ENCODE peak calls at places on chromosomes 4 and X, in eight cellular contexts. One of them, this sample, is unnamed.

GRCh38 chr4:13989496-13989895 is 362.0 kb upstream of the BOD1L1 start:
- DNase-seq in MCF 10A: peak; percentile 73
- DNase-seq in stimulated activated CD4-positive, alpha-beta T cell treated with anti-CD3 and anti-CD28 coated beads, Interleukin-4, amount 100 ng/mL, for 4 hours: no peak
- DNase-seq in omental fat pad: no peak
- DNase-seq in cardiac muscle cell: no peak
- DNase-seq in BE2C: no peak
- DNase-seq in activated T-cell treated with anti-CD3 and anti-CD28 coated beads for 48 hours: no peak
- DNase-seq in kidney glomerular epithelial cell: no peak
- DNase-seq in this sample: no peak

GRCh38 chrX:23246001-23246400 is 88.6 kb upstream of the PTCHD1 start:
- DNase-seq in MCF 10A: peak; percentile 29
- DNase-seq in stimulated activated CD4-positive, alpha-beta T cell treated with anti-CD3 and anti-CD28 coated beads, Interleukin-4, amount 100 ng/mL, for 4 hours: no peak
- DNase-seq in omental fat pad: no peak
- DNase-seq in cardiac muscle cell: no peak
- DNase-seq in BE2C: no peak
- DNase-seq in activated T-cell treated with anti-CD3 and anti-CD28 coated beads for 48 hours: no peak
- DNase-seq in kidney glomerular epithelial cell: no peak
- DNase-seq in this sample: no peak

GRCh38 chrX:39519213-39519544 is 578.6 kb downstream of the BCOR start:
- DNase-seq in MCF 10A: no peak
- DNase-seq in stimulated activated CD4-positive, alpha-beta T cell treated with anti-CD3 and anti-CD28 coated beads, Interleukin-4, amount 100 ng/mL, for 4 hours: no peak
- DNase-seq in omental fat pad: no peak
- DNase-seq in cardiac muscle cell: peak; percentile 61
- DNase-seq in BE2C: peak; percentile 41
- DNase-seq in activated T-cell treated with anti-CD3 and anti-CD28 coated beads for 48 hours: no peak
- DNase-seq in kidney glomerular epithelial cell: no peak
- DNase-seq in this sample: no peak

GRCh38 chr4:19575959-19576358 is 675.7 kb upstream of the SLIT2 start:
- DNase-seq in MCF 10A: no peak
- DNase-seq in stimulated activated CD4-positive, alpha-beta T cell treated with anti-CD3 and anti-CD28 coated beads, Interleukin-4, amount 100 ng/mL, for 4 hours: no peak
- DNase-seq in omental fat pad: no peak
- DNase-seq in cardiac muscle cell: no peak
- DNase-seq in BE2C: no peak
- DNase-seq in activated T-cell treated with anti-CD3 and anti-CD28 coated beads for 48 hours: no peak
- DNase-seq in kidney glomerular epithelial cell: no peak
- DNase-seq in this sample: no peak

GRCh38 chr4:182978152-182978827 is 61.1 kb upstream of the DCTD start:
- DNase-seq in MCF 10A: no peak
- DNase-seq in stimulated activated CD4-positive, alpha-beta T cell treated with anti-CD3 and anti-CD28 coated beads, Interleukin-4, amount 100 ng/mL, for 4 hours: no peak
- DNase-seq in omental fat pad: no peak
- DNase-seq in cardiac muscle cell: no peak
- DNase-seq in BE2C: peak; percentile 44
- DNase-seq in activated T-cell treated with anti-CD3 and anti-CD28 coated beads for 48 hours: no peak
- DNase-seq in kidney glomerular epithelial cell: no peak
- DNase-seq in this sample: no peak

GRCh38 chr4:95093460-95093859 is 335.7 kb downstream of the BMPR1B start:
- DNase-seq in MCF 10A: no peak
- DNase-seq in stimulated activated CD4-positive, alpha-beta T cell treated with anti-CD3 and anti-CD28 coated beads, Interleukin-4, amount 100 ng/mL, for 4 hours: no peak
- DNase-seq in omental fat pad: no peak
- DNase-seq in cardiac muscle cell: no peak
- DNase-seq in BE2C: no peak
- DNase-seq in activated T-cell treated with anti-CD3 and anti-CD28 coated beads for 48 hours: no peak
- DNase-seq in kidney glomerular epithelial cell: no peak
- DNase-seq in this sample: no peak

GRCh38 chr4:148061795-148062194 is 329.9 kb downstream of the ARHGAP10 start:
- DNase-seq in MCF 10A: no peak
- DNase-seq in stimulated activated CD4-positive, alpha-beta T cell treated with anti-CD3 and anti-CD28 coated beads, Interleukin-4, amount 100 ng/mL, for 4 hours: no peak
- DNase-seq in omental fat pad: no peak
- DNase-seq in cardiac muscle cell: no peak
- DNase-seq in BE2C: no peak
- DNase-seq in activated T-cell treated with anti-CD3 and anti-CD28 coated beads for 48 hours: no peak
- DNase-seq in kidney glomerular epithelial cell: no peak
- DNase-seq in this sample: no peak

GRCh38 chr4:18020145-18020670 is 1.3 kb downstream of the LCORL start:
- DNase-seq in MCF 10A: peak; percentile 30
- DNase-seq in stimulated activated CD4-positive, alpha-beta T cell treated with anti-CD3 and anti-CD28 coated beads, Interleukin-4, amount 100 ng/mL, for 4 hours: no peak
- DNase-seq in omental fat pad: no peak
- DNase-seq in cardiac muscle cell: peak; percentile 5
- DNase-seq in BE2C: peak; percentile 8
- DNase-seq in activated T-cell treated with anti-CD3 and anti-CD28 coated beads for 48 hours: no peak
- DNase-seq in kidney glomerular epithelial cell: no peak
- DNase-seq in this sample: no peak

GRCh38 chr4:54482529-54482961 is 175.2 kb upstream of the KIT start:
- DNase-seq in MCF 10A: no peak
- DNase-seq in stimulated activated CD4-positive, alpha-beta T cell treated with anti-CD3 and anti-CD28 coated beads, Interleukin-4, amount 100 ng/mL, for 4 hours: no peak
- DNase-seq in omental fat pad: no peak
- DNase-seq in cardiac muscle cell: no peak
- DNase-seq in BE2C: no peak
- DNase-seq in activated T-cell treated with anti-CD3 and anti-CD28 coated beads for 48 hours: no peak
- DNase-seq in kidney glomerular epithelial cell: no peak
- DNase-seq in this sample: no peak

GRCh38 chr4:2795558-2796260 is 2.8 kb downstream of the SH3BP2 start:
- DNase-seq in MCF 10A: no peak
- DNase-seq in stimulated activated CD4-positive, alpha-beta T cell treated with anti-CD3 and anti-CD28 coated beads, Interleukin-4, amount 100 ng/mL, for 4 hours: no peak
- DNase-seq in omental fat pad: no peak
- DNase-seq in cardiac muscle cell: no peak
- DNase-seq in BE2C: peak; percentile 12
- DNase-seq in activated T-cell treated with anti-CD3 and anti-CD28 coated beads for 48 hours: no peak
- DNase-seq in kidney glomerular epithelial cell: no peak
- DNase-seq in this sample: no peak

GRCh38 chr4:11904117-11904535 is 475.4 kb upstream of the HS3ST1 start:
- DNase-seq in MCF 10A: no peak
- DNase-seq in stimulated activated CD4-positive, alpha-beta T cell treated with anti-CD3 and anti-CD28 coated beads, Interleukin-4, amount 100 ng/mL, for 4 hours: no peak
- DNase-seq in omental fat pad: no peak
- DNase-seq in cardiac muscle cell: no peak
- DNase-seq in BE2C: no peak
- DNase-seq in activated T-cell treated with anti-CD3 and anti-CD28 coated beads for 48 hours: no peak
- DNase-seq in kidney glomerular epithelial cell: no peak
- DNase-seq in this sample: no peak

GRCh38 chr4:65241257-65241997 is 428.9 kb downstream of the EPHA5 start:
- DNase-seq in MCF 10A: no peak
- DNase-seq in stimulated activated CD4-positive, alpha-beta T cell treated with anti-CD3 and anti-CD28 coated beads, Interleukin-4, amount 100 ng/mL, for 4 hours: no peak
- DNase-seq in omental fat pad: no peak
- DNase-seq in cardiac muscle cell: no peak
- DNase-seq in BE2C: no peak
- DNase-seq in activated T-cell treated with anti-CD3 and anti-CD28 coated beads for 48 hours: no peak
- DNase-seq in kidney glomerular epithelial cell: no peak
- DNase-seq in this sample: no peak

GRCh38 chrX:4825550-4825949 is 1112.1 kb upstream of the PRKX start:
- DNase-seq in MCF 10A: no peak
- DNase-seq in stimulated activated CD4-positive, alpha-beta T cell treated with anti-CD3 and anti-CD28 coated beads, Interleukin-4, amount 100 ng/mL, for 4 hours: no peak
- DNase-seq in omental fat pad: no peak
- DNase-seq in cardiac muscle cell: no peak
- DNase-seq in BE2C: no peak
- DNase-seq in activated T-cell treated with anti-CD3 and anti-CD28 coated beads for 48 hours: no peak
- DNase-seq in kidney glomerular epithelial cell: no peak
- DNase-seq in this sample: no peak

GRCh38 chrX:103722505-103722904 is 11.8 kb downstream of the TMEM31 start:
- DNase-seq in MCF 10A: peak; percentile 26
- DNase-seq in stimulated activated CD4-positive, alpha-beta T cell treated with anti-CD3 and anti-CD28 coated beads, Interleukin-4, amount 100 ng/mL, for 4 hours: no peak
- DNase-seq in omental fat pad: no peak
- DNase-seq in cardiac muscle cell: no peak
- DNase-seq in BE2C: no peak
- DNase-seq in activated T-cell treated with anti-CD3 and anti-CD28 coated beads for 48 hours: no peak
- DNase-seq in kidney glomerular epithelial cell: no peak
- DNase-seq in this sample: no peak

This sample was measured in NCI-H187 treated with DMSO at 0.1 percent for 48 hours.